ENCODE peak calls at places on chromosomes 12 and 14, in eight cellular contexts. J, B, R, N, X, E, U and T are unnamed samples.

GRCh38 chr14:55136241-55136640 is 7.2 kb downstream of the LGALS3 start:
- DNase-seq in J (no peak), B (no peak), R (no peak), N (peak), X (no peak), E (no peak), U (no peak), T (no peak)

GRCh38 chr12:1496162-1496925 is 98.0 kb downstream of the FBXL14 start:
- DNase-seq in J (no peak), B (no peak), R (no peak), N (peak), X (no peak), E (no peak), U (no peak), T (no peak)

GRCh38 chr14:74038015-74038859 is 19.1 kb downstream of the BBOF1 start:
- DNase-seq in J (no peak), B (no peak), R (no peak), N (peak), X (no peak), E (peak), U (no peak), T (no peak)

GRCh38 chr12:57046392-57046791 is 3.5 kb downstream of the MYO1A start:
- DNase-seq in J (no peak), B (no peak), R (no peak), N (no peak), X (no peak), E (no peak), U (no peak), T (no peak)

GRCh38 chr14:51365241-51365940 is 125.3 kb downstream of the TMX1 start:
- DNase-seq in J (no peak), B (no peak), R (no peak), N (no peak), X (no peak), E (no peak), U (no peak), T (no peak)

GRCh38 chr14:30541318-30541717 is 17.6 kb upstream of the G2E3 start:
- DNase-seq in J (no peak), B (no peak), R (no peak), N (no peak), X (no peak), E (no peak), U (no peak), T (no peak)

GRCh38 chr12:107891967-107892366 is 117.5 kb downstream of the ASCL4 start:
- DNase-seq in J (no peak), B (no peak), R (no peak), N (peak), X (no peak), E (no peak), U (no peak), T (no peak)

GRCh38 chr14:93928184-93929047 is 1.3 kb downstream of the FAM181A start:
- DNase-seq in J (no peak), B (no peak), R (no peak), N (no peak), X (no peak), E (no peak), U (no peak), T (no peak)

GRCh38 chr12:57737467-57738141 is 938 bp downstream of the AGAP2 start:
- DNase-seq in J (no peak), B (no peak), R (no peak), N (peak), X (no peak), E (no peak), U (no peak), T (no peak)

GRCh38 chr12:7935464-7935772 is 569 bp downstream of the SLC2A3 start:
- DNase-seq in J (no peak), B (no peak), R (no peak), N (no peak), X (no peak), E (no peak), U (no peak), T (no peak)

GRCh38 chr14:68245146-68246073 is 425.8 kb downstream of the RAD51B start:
- DNase-seq in J (no peak), B (no peak), R (no peak), N (peak), X (no peak), E (no peak), U (no peak), T (no peak)

GRCh38 chr14:71511152-71511551 is 421.1 kb upstream of the RGS6 start:
- DNase-seq in J (no peak), B (no peak), R (no peak), N (no peak), X (no peak), E (no peak), U (no peak), T (no peak)

GRCh38 chr12:94768398-94769039 is 118.2 kb upstream of the TMCC3 start:
- DNase-seq in J (no peak), B (no peak), R (no peak), N (no peak), X (peak), E (no peak), U (no peak), T (no peak)

GRCh38 chr14:93085916-93086315 is 29.8 kb downstream of the ITPK1 start:
- DNase-seq in J (no peak), B (no peak), R (no peak), N (no peak), X (no peak), E (no peak), U (no peak), T (no peak)

GRCh38 chr12:52307836-52308806 is 13.1 kb downstream of the KRT83 start:
- DNase-seq in J (no peak), B (no peak), R (peak), N (peak), X (no peak), E (peak), U (peak), T (peak)